ENCODE peak calls at places on chromosome 9, in eight cellular contexts. S, E, Y, G, B, W, L and D are unnamed samples.
A peak's percentile ranks its signal among the peaks of the same experiment; 100 is the strongest.

GRCh38 chr9:129487658-129488483 is 133.0 kb downstream of the C9orf50 start:
- DNase-seq in S (peak; percentile 55), E (peak; percentile 68), Y (no peak), G (peak; percentile 42), B (no peak), W (no peak), L (no peak), D (peak; percentile 38)

GRCh38 chr9:137798901-137799629 is 78.5 kb upstream of the CACNA1B start:
- DNase-seq in S (no peak), E (no peak), Y (no peak), G (no peak), B (no peak), W (no peak), L (no peak), D (no peak)

GRCh38 chr9:16294371-16294770 is 576.1 kb downstream of the BNC2 start:
- DNase-seq in S (no peak), E (no peak), Y (no peak), G (no peak), B (no peak), W (no peak), L (no peak), D (no peak)

GRCh38 chr9:133304158-133304470 is 29.1 kb upstream of the ABO start:
- DNase-seq in S (no peak), E (no peak), Y (no peak), G (no peak), B (no peak), W (no peak), L (no peak), D (no peak)

GRCh38 chr9:134925011-134925511 is 7.3 kb upstream of the FCN1 start:
- DNase-seq in S (no peak), E (peak; percentile 34), Y (no peak), G (no peak), B (no peak), W (no peak), L (no peak), D (no peak)

GRCh38 chr9:104025945-104026344 is 68.2 kb upstream of the SMC2 start:
- DNase-seq in S (no peak), E (no peak), Y (no peak), G (no peak), B (no peak), W (no peak), L (no peak), D (no peak)

GRCh38 chr9:126373241-126373640 is 46.6 kb downstream of the MVB12B start:
- DNase-seq in S (no peak), E (no peak), Y (peak; percentile 67), G (no peak), B (no peak), W (no peak), L (no peak), D (no peak)

GRCh38 chr9:93004561-93004960 is 53.9 kb upstream of the SUSD3 start:
- DNase-seq in S (no peak), E (no peak), Y (no peak), G (no peak), B (no peak), W (no peak), L (no peak), D (no peak)

GRCh38 chr9:75027187-75028107 is 646 bp downstream of the CARNMT1 start:
- DNase-seq in S (peak; percentile 47), E (peak; percentile 83), Y (no peak), G (peak; percentile 3), B (peak; percentile 53), W (no peak), L (peak; percentile 77), D (peak; percentile 36)

GRCh38 chr9:109499631-109500120 is 1.6 kb upstream of the PTPN3 start:
- DNase-seq in S (no peak), E (peak; percentile 70), Y (no peak), G (peak; percentile 46), B (no peak), W (no peak), L (peak; percentile 57), D (no peak)

GRCh38 chr9:135077497-135078200 is 9.8 kb upstream of the OLFM1 start:
- DNase-seq in S (no peak), E (peak; percentile 45), Y (no peak), G (peak; percentile 63), B (peak; percentile 20), W (no peak), L (no peak), D (no peak)

GRCh38 chr9:124735121-124735520 is 36.0 kb downstream of the NR6A1 start:
- DNase-seq in S (no peak), E (no peak), Y (no peak), G (no peak), B (no peak), W (no peak), L (no peak), D (no peak)

GRCh38 chr9:38339496-38339895 is 53.0 kb upstream of the ALDH1B1 start:
- DNase-seq in S (no peak), E (no peak), Y (no peak), G (no peak), B (no peak), W (no peak), L (no peak), D (no peak)

GRCh38 chr9:23669776-23670175 is 156.3 kb downstream of the ELAVL2 start:
- DNase-seq in S (no peak), E (no peak), Y (no peak), G (no peak), B (no peak), W (no peak), L (no peak), D (no peak)

GRCh38 chr9:123763910-123764588 is 165.9 kb downstream of the DENND1A start:
- DNase-seq in S (no peak), E (no peak), Y (no peak), G (no peak), B (no peak), W (no peak), L (no peak), D (no peak)

GRCh38 chr9:84305452-84306131 is 35.0 kb downstream of the SLC28A3 start:
- DNase-seq in S (no peak), E (no peak), Y (no peak), G (no peak), B (no peak), W (no peak), L (no peak), D (no peak)

GRCh38 chr9:115254781-115255180 is 136.8 kb upstream of the TNC start:
- DNase-seq in S (no peak), E (no peak), Y (no peak), G (no peak), B (no peak), W (no peak), L (no peak), D (no peak)

GRCh38 chr9:37174247-37174646 is 53.9 kb downstream of the ZCCHC7 start:
- DNase-seq in S (no peak), E (no peak), Y (peak; percentile 57), G (no peak), B (no peak), W (peak; percentile 12), L (no peak), D (no peak)

GRCh38 chr9:75001719-75002421 is 26.2 kb downstream of the CARNMT1 start:
- DNase-seq in S (no peak), E (no peak), Y (peak; percentile 76), G (no peak), B (peak; percentile 1), W (peak; percentile 74), L (no peak), D (no peak)

GRCh38 chr9:106921989-106922388 is 59.0 kb downstream of the ZNF462 start:
- DNase-seq in S (no peak), E (no peak), Y (no peak), G (no peak), B (no peak), W (no peak), L (no peak), D (no peak)

GRCh38 chr9:35832814-35833213 is 3.8 kb downstream of the TMEM8B start:
- DNase-seq in S (no peak), E (no peak), Y (no peak), G (no peak), B (no peak), W (no peak), L (no peak), D (no peak)